ENCODE peak calls at places on chromosome 1, in nine cellular contexts. One of them, this sample, is unnamed.

GRCh38 chr1:48916121-48917069 is 139.7 kb upstream of the BEND5 start:
- DNase-seq in A549: peak
- DNase-seq in HuH-7: peak
- DNase-seq in lower leg skin: no peak
- DNase-seq in left lung: no peak
- DNase-seq in amygdala: no peak
- DNase-seq in ovary: no peak
- DNase-seq in sciatic nerve: no peak
- DNase-seq in activated gamma-delta T cell treated with Interleukin-2 at 50 U/mL for 16 hours: no peak
- DNase-seq in this sample: no peak

GRCh38 chr1:180563013-180563827 is 4.5 kb downstream of the OVAAL start:
- DNase-seq in HuH-7: no peak
- DNase-seq in lower leg skin: no peak
- DNase-seq in amygdala: no peak
- DNase-seq in sciatic nerve: no peak
- DNase-seq in A549: peak
- DNase-seq in left lung: no peak
- DNase-seq in ovary: no peak
- DNase-seq in activated gamma-delta T cell treated with Interleukin-2 at 50 U/mL for 16 hours: no peak
- DNase-seq in this sample: no peak

GRCh38 chr1:94908190-94908589 is 18.7 kb downstream of the CNN3 start:
- DNase-seq in lower leg skin: no peak
- DNase-seq in activated gamma-delta T cell treated with Interleukin-2 at 50 U/mL for 16 hours: no peak
- DNase-seq in left lung: no peak
- DNase-seq in HuH-7: no peak
- DNase-seq in sciatic nerve: no peak
- DNase-seq in ovary: no peak
- DNase-seq in A549: no peak
- DNase-seq in amygdala: no peak
- DNase-seq in this sample: no peak

GRCh38 chr1:180230416-180230790 is 339 bp downstream of the LHX4 start:
- DNase-seq in amygdala: no peak
- DNase-seq in activated gamma-delta T cell treated with Interleukin-2 at 50 U/mL for 16 hours: no peak
- DNase-seq in HuH-7: no peak
- DNase-seq in lower leg skin: no peak
- DNase-seq in left lung: no peak
- DNase-seq in sciatic nerve: no peak
- DNase-seq in ovary: no peak
- DNase-seq in A549: peak
- DNase-seq in this sample: no peak

GRCh38 chr1:36350659-36351171 is 27.3 kb upstream of the EVA1B start:
- DNase-seq in ovary: no peak
- DNase-seq in lower leg skin: peak
- DNase-seq in sciatic nerve: no peak
- DNase-seq in HuH-7: no peak
- DNase-seq in A549: peak
- DNase-seq in amygdala: no peak
- DNase-seq in activated gamma-delta T cell treated with Interleukin-2 at 50 U/mL for 16 hours: peak
- DNase-seq in left lung: peak
- DNase-seq in this sample: no peak

GRCh38 chr1:64838486-64838885 is 93.6 kb downstream of the RAVER2 start:
- DNase-seq in A549: no peak
- DNase-seq in amygdala: no peak
- DNase-seq in ovary: no peak
- DNase-seq in HuH-7: no peak
- DNase-seq in left lung: no peak
- DNase-seq in sciatic nerve: no peak
- DNase-seq in lower leg skin: no peak
- DNase-seq in activated gamma-delta T cell treated with Interleukin-2 at 50 U/mL for 16 hours: no peak
- DNase-seq in this sample: no peak

GRCh38 chr1:116414364-116414763 is 41.3 kb downstream of the ATP1A1 start:
- DNase-seq in HuH-7: no peak
- DNase-seq in A549: no peak
- DNase-seq in amygdala: no peak
- DNase-seq in sciatic nerve: no peak
- DNase-seq in left lung: no peak
- DNase-seq in activated gamma-delta T cell treated with Interleukin-2 at 50 U/mL for 16 hours: no peak
- DNase-seq in lower leg skin: no peak
- DNase-seq in ovary: no peak
- DNase-seq in this sample: no peak

GRCh38 chr1:119887428-119887827 is 8.9 kb downstream of the ADAM30 start:
- DNase-seq in ovary: no peak
- DNase-seq in HuH-7: no peak
- DNase-seq in sciatic nerve: no peak
- DNase-seq in amygdala: no peak
- DNase-seq in lower leg skin: no peak
- DNase-seq in A549: no peak
- DNase-seq in activated gamma-delta T cell treated with Interleukin-2 at 50 U/mL for 16 hours: no peak
- DNase-seq in left lung: no peak
- DNase-seq in this sample: no peak

GRCh38 chr1:202479630-202480029 is 131.1 kb downstream of the PPP1R12B start:
- DNase-seq in A549: no peak
- DNase-seq in amygdala: no peak
- DNase-seq in sciatic nerve: no peak
- DNase-seq in left lung: no peak
- DNase-seq in HuH-7: no peak
- DNase-seq in lower leg skin: no peak
- DNase-seq in activated gamma-delta T cell treated with Interleukin-2 at 50 U/mL for 16 hours: no peak
- DNase-seq in ovary: no peak
- DNase-seq in this sample: no peak

GRCh38 chr1:226098870-226099832 is 36.6 kb downstream of the H3-3A start:
- DNase-seq in lower leg skin: no peak
- DNase-seq in left lung: no peak
- DNase-seq in amygdala: no peak
- DNase-seq in ovary: no peak
- DNase-seq in activated gamma-delta T cell treated with Interleukin-2 at 50 U/mL for 16 hours: no peak
- DNase-seq in sciatic nerve: no peak
- DNase-seq in A549: no peak
- DNase-seq in HuH-7: no peak
- DNase-seq in this sample: no peak

GRCh38 chr1:192544983-192545393 is 30.6 kb upstream of the RGS1 start:
- DNase-seq in left lung: no peak
- DNase-seq in amygdala: no peak
- DNase-seq in HuH-7: no peak
- DNase-seq in lower leg skin: no peak
- DNase-seq in activated gamma-delta T cell treated with Interleukin-2 at 50 U/mL for 16 hours: no peak
- DNase-seq in ovary: no peak
- DNase-seq in sciatic nerve: no peak
- DNase-seq in A549: peak
- DNase-seq in this sample: no peak

GRCh38 chr1:206700445-206701036 is 15.8 kb downstream of the MAPKAPK2 start:
- DNase-seq in amygdala: no peak
- DNase-seq in left lung: no peak
- DNase-seq in HuH-7: no peak
- DNase-seq in ovary: no peak
- DNase-seq in lower leg skin: no peak
- DNase-seq in sciatic nerve: no peak
- DNase-seq in activated gamma-delta T cell treated with Interleukin-2 at 50 U/mL for 16 hours: no peak
- DNase-seq in A549: no peak
- DNase-seq in this sample: no peak

GRCh38 chr1:199508653-199509052 is 518.9 kb upstream of the NR5A2 start:
- DNase-seq in activated gamma-delta T cell treated with Interleukin-2 at 50 U/mL for 16 hours: no peak
- DNase-seq in lower leg skin: no peak
- DNase-seq in HuH-7: no peak
- DNase-seq in sciatic nerve: no peak
- DNase-seq in amygdala: no peak
- DNase-seq in A549: no peak
- DNase-seq in ovary: no peak
- DNase-seq in left lung: no peak
- DNase-seq in this sample: no peak

GRCh38 chr1:26697441-26697977 is 1.7 kb downstream of the ARID1A start:
- DNase-seq in lower leg skin: no peak
- DNase-seq in activated gamma-delta T cell treated with Interleukin-2 at 50 U/mL for 16 hours: peak
- DNase-seq in HuH-7: no peak
- DNase-seq in amygdala: no peak
- DNase-seq in sciatic nerve: no peak
- DNase-seq in ovary: peak
- DNase-seq in left lung: no peak
- DNase-seq in A549: no peak
- DNase-seq in this sample: no peak

GRCh38 chr1:247407180-247407616 is 8.8 kb upstream of the NLRP3 start:
- DNase-seq in lower leg skin: peak
- DNase-seq in left lung: peak
- DNase-seq in HuH-7: no peak
- DNase-seq in sciatic nerve: no peak
- DNase-seq in amygdala: no peak
- DNase-seq in activated gamma-delta T cell treated with Interleukin-2 at 50 U/mL for 16 hours: peak
- DNase-seq in A549: no peak
- DNase-seq in ovary: no peak
- DNase-seq in this sample: no peak

GRCh38 chr1:245599413-245600174 is 444.8 kb downstream of the KIF26B start:
- DNase-seq in lower leg skin: no peak
- DNase-seq in activated gamma-delta T cell treated with Interleukin-2 at 50 U/mL for 16 hours: no peak
- DNase-seq in A549: no peak
- DNase-seq in amygdala: no peak
- DNase-seq in left lung: no peak
- DNase-seq in sciatic nerve: no peak
- DNase-seq in ovary: no peak
- DNase-seq in HuH-7: no peak
- DNase-seq in this sample: no peak

GRCh38 chr1:41313661-41314131 is 47.5 kb upstream of the FOXO6 start:
- DNase-seq in A549: no peak
- DNase-seq in left lung: no peak
- DNase-seq in HuH-7: peak
- DNase-seq in amygdala: no peak
- DNase-seq in ovary: no peak
- DNase-seq in activated gamma-delta T cell treated with Interleukin-2 at 50 U/mL for 16 hours: no peak
- DNase-seq in sciatic nerve: no peak
- DNase-seq in lower leg skin: no peak
- DNase-seq in this sample: no peak

GRCh38 chr1:17672226-17672625 is 82.9 kb upstream of the ACTL8 start:
- DNase-seq in amygdala: no peak
- DNase-seq in activated gamma-delta T cell treated with Interleukin-2 at 50 U/mL for 16 hours: no peak
- DNase-seq in ovary: no peak
- DNase-seq in sciatic nerve: no peak
- DNase-seq in left lung: no peak
- DNase-seq in HuH-7: no peak
- DNase-seq in lower leg skin: no peak
- DNase-seq in A549: no peak
- DNase-seq in this sample: no peak

GRCh38 chr1:54403808-54404261 is 2.4 kb downstream of the SSBP3 start:
- DNase-seq in sciatic nerve: no peak
- DNase-seq in amygdala: no peak
- DNase-seq in left lung: no peak
- DNase-seq in A549: no peak
- DNase-seq in HuH-7: no peak
- DNase-seq in ovary: peak
- DNase-seq in lower leg skin: no peak
- DNase-seq in activated gamma-delta T cell treated with Interleukin-2 at 50 U/mL for 16 hours: no peak
- DNase-seq in this sample: no peak